ENCODE peak calls at places on chromosomes 16 and 17, in nine cellular contexts. D is IMR-90; T is WTC11; U is SW 1271; X is SHP77; B is mucosa of descending colon; A is activated T-cell treated with anti-CD3 and anti-CD28 coated beads for 24 hours; M is stimulated activated CD4-positive, alpha-beta T cell treated with anti-CD3 and anti-CD28 coated beads, TNF-alpha, amount 100 ng/mL, for 1 hour; H is activated CD4-positive, CD25-positive, alpha-beta regulatory T cell treated with anti-CD3 and anti-CD28 coated beads, Interleukin-2, amount 50 U/mL, for 72 hours. Z is an unnamed sample.

GRCh38 chr17:71830916-71831315 is 289.9 kb upstream of the SOX9 start:
- DNase-seq in D (no peak), T (peak), U (no peak), X (no peak), B (no peak), A (no peak), M (no peak), H (no peak), Z (no peak)

GRCh38 chr16:58027341-58028167 is 2.0 kb downstream of the MMP15 start:
- DNase-seq in D (no peak), T (peak), U (no peak), X (no peak), B (peak), A (no peak), M (no peak), H (no peak), Z (peak)

GRCh38 chr17:58335779-58336455 is 7.3 kb upstream of the TSPOAP1 start:
- DNase-seq in D (no peak), T (no peak), U (no peak), X (no peak), B (peak), A (peak), M (no peak), H (peak), Z (peak)

GRCh38 chr17:72974605-72975232 is 117.8 kb downstream of the SLC39A11 start:
- DNase-seq in D (peak), T (no peak), U (no peak), X (no peak), B (peak), A (no peak), M (no peak), H (no peak), Z (peak)

GRCh38 chr17:14372905-14373559 is 72.2 kb downstream of the HS3ST3B1 start:
- DNase-seq in D (no peak), T (peak), U (no peak), X (no peak), B (no peak), A (no peak), M (no peak), H (no peak), Z (no peak)

GRCh38 chr17:4017377-4017776 is 53.1 kb upstream of the ATP2A3 start:
- DNase-seq in D (no peak), T (peak), U (no peak), X (no peak), B (no peak), A (no peak), M (no peak), H (no peak), Z (peak)

GRCh38 chr16:66928702-66929388 is 3.5 kb upstream of the RRAD start:
- DNase-seq in D (peak), T (peak), U (peak), X (no peak), B (no peak), A (no peak), M (no peak), H (no peak), Z (peak)

GRCh38 chr17:64236827-64237403 is 26.1 kb downstream of the TEX2 start:
- DNase-seq in D (no peak), T (no peak), U (no peak), X (no peak), B (no peak), A (no peak), M (no peak), H (no peak), Z (peak)

GRCh38 chr17:9408381-9408780 is 167.2 kb downstream of the STX8 start:
- DNase-seq in D (peak), T (no peak), U (no peak), X (no peak), B (no peak), A (no peak), M (no peak), H (no peak), Z (no peak)

GRCh38 chr17:64115043-64115698 is 14.8 kb downstream of the ERN1 start:
- DNase-seq in D (no peak), T (no peak), U (no peak), X (no peak), B (no peak), A (no peak), M (no peak), H (no peak), Z (no peak)

GRCh38 chr17:14919049-14919545 is 346.0 kb downstream of the PMP22 start:
- DNase-seq in D (no peak), T (no peak), U (no peak), X (no peak), B (no peak), A (no peak), M (no peak), H (no peak), Z (no peak)

GRCh38 chr16:48385272-48385953 is at the start of gene SIAH1:
- DNase-seq in D (peak), T (peak), U (peak), X (peak), B (peak), A (peak), M (peak), H (peak), Z (peak)

GRCh38 chr17:37493249-37494027 is 3.7 kb downstream of the DUSP14 start:
- DNase-seq in D (peak), T (no peak), U (peak), X (no peak), B (no peak), A (no peak), M (no peak), H (no peak), Z (no peak)

GRCh38 chr16:67504190-67505021 is 21.1 kb upstream of the AGRP start:
- DNase-seq in D (peak), T (no peak), U (peak), X (no peak), B (peak), A (no peak), M (no peak), H (peak), Z (peak)

GRCh38 chr16:11556945-11557720 is 29.6 kb downstream of the LITAF start:
- DNase-seq in D (no peak), T (no peak), U (no peak), X (no peak), B (no peak), A (no peak), M (no peak), H (no peak), Z (no peak)

GRCh38 chr16:72787519-72788268 is 260.2 kb downstream of the ZFHX3 start:
- DNase-seq in D (peak), T (peak), U (no peak), X (no peak), B (peak), A (peak), M (peak), H (peak), Z (no peak)

GRCh38 chr17:82072827-82073226 is 7.2 kb upstream of the DUS1L start:
- DNase-seq in D (no peak), T (no peak), U (no peak), X (no peak), B (peak), A (no peak), M (no peak), H (no peak), Z (no peak)

GRCh38 chr16:19804538-19805323 is 79.9 kb downstream of the GPRC5B start:
- DNase-seq in D (no peak), T (peak), U (no peak), X (peak), B (peak), A (no peak), M (no peak), H (no peak), Z (peak)

GRCh38 chr17:47615766-47616424 is 33.8 kb upstream of the KPNB1 start:
- DNase-seq in D (peak), T (no peak), U (peak), X (peak), B (no peak), A (no peak), M (no peak), H (no peak), Z (peak)

Z was measured in DMS53.